ENCODE peak calls at places on chromosome 19, in nine cellular contexts. One of them, this sample, is unnamed.

GRCh38 chr19:57334191-57334590 is 13.9 kb downstream of the ZNF543 start:
- DNase-seq in A549: no peak
- DNase-seq in K562: no peak
- DNase-seq in HepG2: peak
- DNase-seq in HCT116: no peak
- DNase-seq in HL-60: no peak
- DNase-seq in SK-N-SH: no peak
- DNase-seq in GM23338: no peak
- DNase-seq in GM12878: no peak
- DNase-seq in this sample: no peak

GRCh38 chr19:39046037-39046821 is 13.9 kb upstream of the FBXO27 start:
- DNase-seq in HepG2: peak
- DNase-seq in A549: peak
- DNase-seq in SK-N-SH: no peak
- DNase-seq in GM12878: no peak
- DNase-seq in GM23338: peak
- DNase-seq in K562: no peak
- DNase-seq in HL-60: no peak
- DNase-seq in HCT116: peak
- DNase-seq in this sample: no peak

GRCh38 chr19:4233282-4233853 is 4.0 kb downstream of the EBI3 start:
- DNase-seq in HL-60: no peak
- DNase-seq in HepG2: peak
- DNase-seq in HCT116: peak
- DNase-seq in K562: peak
- DNase-seq in A549: peak
- DNase-seq in SK-N-SH: peak
- DNase-seq in GM23338: peak
- DNase-seq in GM12878: no peak
- DNase-seq in this sample: peak

GRCh38 chr19:21947775-21948174 is 63.0 kb downstream of the ZNF208 start:
- DNase-seq in K562: peak
- DNase-seq in GM23338: peak
- DNase-seq in SK-N-SH: peak
- DNase-seq in HL-60: peak
- DNase-seq in HCT116: peak
- DNase-seq in HepG2: no peak
- DNase-seq in GM12878: no peak
- DNase-seq in A549: peak
- DNase-seq in this sample: no peak

GRCh38 chr19:10960314-10961072 is at the start of gene SMARCA4:
- DNase-seq in HepG2: peak
- DNase-seq in SK-N-SH: peak
- DNase-seq in K562: peak
- DNase-seq in GM23338: peak
- DNase-seq in GM12878: peak
- DNase-seq in HL-60: peak
- DNase-seq in HCT116: peak
- DNase-seq in A549: peak
- DNase-seq in this sample: peak

GRCh38 chr19:48249502-48250014 is 6.2 kb downstream of the CARD8 start:
- DNase-seq in SK-N-SH: no peak
- DNase-seq in A549: no peak
- DNase-seq in GM23338: no peak
- DNase-seq in K562: no peak
- DNase-seq in HCT116: no peak
- DNase-seq in HepG2: no peak
- DNase-seq in HL-60: peak
- DNase-seq in GM12878: peak
- DNase-seq in this sample: no peak

GRCh38 chr19:18789422-18789832 is 1.7 kb downstream of the COMP start:
- DNase-seq in K562: no peak
- DNase-seq in GM23338: no peak
- DNase-seq in A549: no peak
- DNase-seq in HL-60: no peak
- DNase-seq in GM12878: no peak
- DNase-seq in SK-N-SH: no peak
- DNase-seq in HepG2: no peak
- DNase-seq in HCT116: no peak
- DNase-seq in this sample: no peak

GRCh38 chr19:42191855-42192254 is 25.6 kb downstream of the DEDD2 start:
- DNase-seq in HL-60: no peak
- DNase-seq in HepG2: peak
- DNase-seq in HCT116: peak
- DNase-seq in A549: peak
- DNase-seq in K562: no peak
- DNase-seq in GM12878: no peak
- DNase-seq in SK-N-SH: no peak
- DNase-seq in GM23338: no peak
- DNase-seq in this sample: peak

GRCh38 chr19:17775245-17775927 is 19.6 kb upstream of the B3GNT3 start:
- DNase-seq in A549: peak
- DNase-seq in HepG2: peak
- DNase-seq in HCT116: no peak
- DNase-seq in K562: peak
- DNase-seq in HL-60: no peak
- DNase-seq in GM23338: peak
- DNase-seq in GM12878: no peak
- DNase-seq in SK-N-SH: peak
- DNase-seq in this sample: no peak

GRCh38 chr19:19533826-19534225 is 4.2 kb upstream of the CILP2 start:
- DNase-seq in A549: no peak
- DNase-seq in GM12878: no peak
- DNase-seq in HL-60: no peak
- DNase-seq in HepG2: no peak
- DNase-seq in SK-N-SH: no peak
- DNase-seq in K562: no peak
- DNase-seq in HCT116: no peak
- DNase-seq in GM23338: peak
- DNase-seq in this sample: no peak

GRCh38 chr19:46951236-46951986 is 68.2 kb upstream of the NPAS1 start:
- DNase-seq in HL-60: no peak
- DNase-seq in GM23338: no peak
- DNase-seq in HepG2: peak
- DNase-seq in K562: no peak
- DNase-seq in HCT116: peak
- DNase-seq in A549: peak
- DNase-seq in GM12878: no peak
- DNase-seq in SK-N-SH: no peak
- DNase-seq in this sample: no peak

GRCh38 chr19:40685016-40685526 is 5.4 kb downstream of the NUMBL start:
- DNase-seq in HL-60: no peak
- DNase-seq in A549: no peak
- DNase-seq in HCT116: no peak
- DNase-seq in SK-N-SH: no peak
- DNase-seq in GM12878: no peak
- DNase-seq in HepG2: no peak
- DNase-seq in K562: no peak
- DNase-seq in GM23338: no peak
- DNase-seq in this sample: no peak

GRCh38 chr19:18386543-18387251 is 739 bp downstream of the GDF15 start:
- DNase-seq in HCT116: no peak
- DNase-seq in A549: peak
- DNase-seq in GM23338: no peak
- DNase-seq in HepG2: no peak
- DNase-seq in SK-N-SH: no peak
- DNase-seq in HL-60: no peak
- DNase-seq in K562: peak
- DNase-seq in GM12878: no peak
- DNase-seq in this sample: no peak

GRCh38 chr19:42323473-42323851 is 2.0 kb upstream of the MEGF8 start:
- DNase-seq in HL-60: no peak
- DNase-seq in GM23338: peak
- DNase-seq in A549: no peak
- DNase-seq in HCT116: no peak
- DNase-seq in K562: no peak
- DNase-seq in SK-N-SH: no peak
- DNase-seq in HepG2: no peak
- DNase-seq in GM12878: no peak
- DNase-seq in this sample: no peak

GRCh38 chr19:49738242-49738641 is 24.9 kb downstream of the TSKS start:
- DNase-seq in SK-N-SH: no peak
- DNase-seq in HepG2: no peak
- DNase-seq in K562: no peak
- DNase-seq in GM12878: no peak
- DNase-seq in HCT116: no peak
- DNase-seq in HL-60: no peak
- DNase-seq in A549: no peak
- DNase-seq in GM23338: no peak
- DNase-seq in this sample: no peak

GRCh38 chr19:45439569-45440258 is 16.0 kb upstream of the ERCC1 start:
- DNase-seq in GM12878: no peak
- DNase-seq in HepG2: no peak
- DNase-seq in K562: peak
- DNase-seq in A549: peak
- DNase-seq in HCT116: no peak
- DNase-seq in GM23338: peak
- DNase-seq in SK-N-SH: peak
- DNase-seq in HL-60: peak
- DNase-seq in this sample: no peak

GRCh38 chr19:3699741-3700241 is 477 bp downstream of the PIP5K1C start:
- DNase-seq in HCT116: no peak
- DNase-seq in GM12878: no peak
- DNase-seq in HL-60: no peak
- DNase-seq in SK-N-SH: peak
- DNase-seq in GM23338: no peak
- DNase-seq in K562: no peak
- DNase-seq in HepG2: no peak
- DNase-seq in A549: no peak
- DNase-seq in this sample: no peak

GRCh38 chr19:55626350-55626749 is 2.0 kb upstream of the ZNF784 start:
- DNase-seq in HCT116: no peak
- DNase-seq in A549: no peak
- DNase-seq in HepG2: no peak
- DNase-seq in K562: no peak
- DNase-seq in SK-N-SH: no peak
- DNase-seq in GM12878: no peak
- DNase-seq in HL-60: no peak
- DNase-seq in GM23338: no peak
- DNase-seq in this sample: no peak

GRCh38 chr19:22545751-22546150 is 88.4 kb upstream of the ZNF492 start:
- DNase-seq in GM23338: peak
- DNase-seq in SK-N-SH: peak
- DNase-seq in GM12878: no peak
- DNase-seq in HCT116: peak
- DNase-seq in A549: peak
- DNase-seq in HepG2: peak
- DNase-seq in K562: peak
- DNase-seq in HL-60: peak
- DNase-seq in this sample: no peak

GRCh38 chr19:42040031-42040430 is 30.0 kb downstream of the GRIK5 start:
- DNase-seq in SK-N-SH: no peak
- DNase-seq in A549: no peak
- DNase-seq in HCT116: no peak
- DNase-seq in HepG2: no peak
- DNase-seq in GM12878: no peak
- DNase-seq in GM23338: no peak
- DNase-seq in HL-60: no peak
- DNase-seq in K562: no peak
- DNase-seq in this sample: no peak

GRCh38 chr19:51904331-51905165 is at the start of gene ZNF649:
- DNase-seq in HCT116: peak
- DNase-seq in GM12878: peak
- DNase-seq in K562: peak
- DNase-seq in A549: peak
- DNase-seq in SK-N-SH: peak
- DNase-seq in GM23338: peak
- DNase-seq in HepG2: peak
- DNase-seq in HL-60: peak
- DNase-seq in this sample: peak

GRCh38 chr19:35436477-35437141 is 11.4 kb upstream of the FFAR2 start:
- DNase-seq in GM23338: no peak
- DNase-seq in HL-60: peak
- DNase-seq in HCT116: no peak
- DNase-seq in HepG2: no peak
- DNase-seq in GM12878: no peak
- DNase-seq in A549: peak
- DNase-seq in K562: no peak
- DNase-seq in SK-N-SH: no peak
- DNase-seq in this sample: no peak

GRCh38 chr19:52961981-52962380 is 700 bp downstream of the ZNF816 start:
- DNase-seq in K562: no peak
- DNase-seq in A549: no peak
- DNase-seq in HL-60: no peak
- DNase-seq in SK-N-SH: no peak
- DNase-seq in GM12878: no peak
- DNase-seq in GM23338: no peak
- DNase-seq in HCT116: no peak
- DNase-seq in HepG2: peak
- DNase-seq in this sample: no peak
- TF ChIP-seq REST in K562: no peak
- TF ChIP-seq REST in A549: no peak
- TF ChIP-seq REST in HL-60: no peak
- TF ChIP-seq REST in SK-N-SH: no peak
- TF ChIP-seq REST in GM12878: no peak
- TF ChIP-seq REST in GM23338: no peak
- TF ChIP-seq REST in HCT116: no peak
- TF ChIP-seq REST in HepG2: no peak
- TF ChIP-seq REST in this sample: no peak

GRCh38 chr19:44344255-44344654 is 12.2 kb downstream of the ZNF112 start:
- DNase-seq in HL-60: no peak
- DNase-seq in GM23338: no peak
- DNase-seq in SK-N-SH: no peak
- DNase-seq in HepG2: no peak
- DNase-seq in A549: no peak
- DNase-seq in HCT116: no peak
- DNase-seq in GM12878: peak
- DNase-seq in K562: no peak
- DNase-seq in this sample: no peak
- TF ChIP-seq REST in HL-60: no peak
- TF ChIP-seq REST in GM23338: no peak
- TF ChIP-seq REST in SK-N-SH: no peak
- TF ChIP-seq REST in HepG2: no peak
- TF ChIP-seq REST in A549: no peak
- TF ChIP-seq REST in HCT116: no peak
- TF ChIP-seq REST in GM12878: no peak
- TF ChIP-seq REST in K562: no peak
- TF ChIP-seq REST in this sample: no peak

GRCh38 chr19:2634960-2635359 is 67.5 kb downstream of the GNG7 start:
- DNase-seq in HL-60: no peak
- DNase-seq in K562: no peak
- DNase-seq in HCT116: no peak
- DNase-seq in GM23338: no peak
- DNase-seq in HepG2: no peak
- DNase-seq in SK-N-SH: no peak
- DNase-seq in GM12878: no peak
- DNase-seq in A549: no peak
- DNase-seq in this sample: no peak
- TF ChIP-seq REST in HL-60: no peak
- TF ChIP-seq REST in K562: no peak
- TF ChIP-seq REST in HCT116: no peak
- TF ChIP-seq REST in GM23338: no peak
- TF ChIP-seq REST in HepG2: no peak
- TF ChIP-seq REST in SK-N-SH: no peak
- TF ChIP-seq REST in GM12878: no peak
- TF ChIP-seq REST in A549: no peak
- TF ChIP-seq REST in this sample: no peak

DNA sequence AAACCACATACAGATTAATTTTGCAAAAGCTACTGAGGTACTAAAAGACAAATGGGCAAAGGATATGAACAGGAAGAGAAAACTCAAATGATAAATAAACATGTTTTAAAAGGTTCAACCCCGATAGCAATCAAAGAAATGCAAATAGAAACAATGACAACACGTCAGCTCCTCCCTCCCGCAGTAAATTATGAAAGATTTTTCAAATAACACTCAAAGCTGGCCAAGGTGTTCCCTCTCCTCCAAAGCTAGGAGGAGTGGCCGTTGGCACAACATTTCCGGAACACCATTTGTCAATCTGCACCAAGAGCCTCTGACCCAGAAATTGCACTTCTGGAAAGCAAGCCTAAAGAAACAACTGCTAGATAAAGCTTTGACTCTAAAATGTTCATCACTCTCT is 28.3 kb downstream of the INSR start:
- DNase-seq in GM12878: no peak
- DNase-seq in A549: no peak
- DNase-seq in GM23338: no peak
- DNase-seq in HL-60: peak
- DNase-seq in HepG2: no peak
- DNase-seq in SK-N-SH: no peak
- DNase-seq in K562: no peak
- DNase-seq in HCT116: no peak
- DNase-seq in this sample: no peak
- TF ChIP-seq REST in GM12878: no peak
- TF ChIP-seq REST in A549: no peak
- TF ChIP-seq REST in GM23338: no peak
- TF ChIP-seq REST in HL-60: no peak
- TF ChIP-seq REST in HepG2: no peak
- TF ChIP-seq REST in SK-N-SH: no peak
- TF ChIP-seq REST in K562: no peak
- TF ChIP-seq REST in HCT116: no peak
- TF ChIP-seq REST in this sample: no peak